ENCODE peak calls at places on chromosomes 1 and 21, in five cellular contexts. G is breast epithelium, D is stomach, B is sigmoid colon, M is spleen. V is an unnamed sample. For H3K4me1, the result is how much of the 10 kb centered on the place peaks cover.

GRCh38 chr1:192098001-192098400 is 60.3 kb upstream of the RGS18 start:
- DNase-seq in G (no peak), D (no peak), B (no peak), M (no peak), V (no peak)

GRCh38 chr1:12678350-12678749 is 34.5 kb downstream of the AADACL4 start:
- DNase-seq in G (no peak), D (no peak), B (no peak), M (no peak), V (no peak)

GRCh38 chr1:65762081-65762862 is 30.4 kb upstream of the PDE4B start:
- DNase-seq in G (no peak), D (no peak), B (no peak), M (no peak), V (no peak)

GRCh38 chr1:199174336-199174735 is 535.5 kb downstream of the PTPRC start:
- DNase-seq in G (no peak), D (no peak), B (no peak), M (no peak), V (no peak)

GRCh38 chr1:156508205-156508954 is 7.8 kb upstream of the MEF2D start:
- DNase-seq in G (no peak), D (peak), B (peak), M (no peak), V (no peak)

GRCh38 chr21:38315155-38315554 is 58.4 kb downstream of the KCNJ15 start:
- DNase-seq in G (no peak), D (no peak), B (no peak), M (no peak), V (no peak)

GRCh38 chr1:213572939-213573647 is 414.7 kb upstream of the PROX1 start:
- DNase-seq in G (no peak), D (no peak), B (no peak), M (no peak), V (no peak)

GRCh38 chr1:204065174-204065985 is 7.5 kb upstream of the SOX13 start:
- DNase-seq in G (no peak), D (peak), B (peak), M (no peak), V (no peak)

GRCh38 chr1:184260382-184260781 is 126.4 kb upstream of the C1orf21 start:
- DNase-seq in G (no peak), D (no peak), B (no peak), M (no peak), V (no peak)

GRCh38 chr1:91617242-91617837 is 116.7 kb downstream of the CDC7 start:
- DNase-seq in G (no peak), D (no peak), B (peak), M (no peak), V (no peak)

GRCh38 chr1:151563376-151563775 is 23.3 kb downstream of the TUFT1 start:
- DNase-seq in G (no peak), D (no peak), B (no peak), M (no peak), V (no peak)

GRCh38 chr1:27872059-27872801 is at the start of gene THEMIS2:
- DNase-seq in G (no peak), D (peak), B (peak), M (peak), V (no peak)

GRCh38 chr1:158998781-158999161 is 10.9 kb upstream of the IFI16 start:
- DNase-seq in G (no peak), D (no peak), B (peak), M (peak), V (peak)

GRCh38 chr1:245173446-245174178 is 18.8 kb downstream of the KIF26B start:
- DNase-seq in G (no peak), D (no peak), B (peak), M (no peak), V (no peak)

GRCh38 chr21:37561941-37562919 is 195.7 kb downstream of the DYRK1A start:
- DNase-seq in G (no peak), D (no peak), B (no peak), M (no peak), V (no peak)

GRCh38 chr1:6960291-6960758 is 175.1 kb downstream of the CAMTA1 start:
- DNase-seq in G (no peak), D (no peak), B (no peak), M (no peak), V (no peak)

GRCh38 chr21:46187814-46188213 is 3.6 kb upstream of the SPATC1L start:
- DNase-seq in G (no peak), D (no peak), B (no peak), M (no peak), V (no peak)

GRCh38 chr1:234781241-234782056 is 171.5 kb upstream of the IRF2BP2 start:
- DNase-seq in G (no peak), D (no peak), B (peak), M (no peak), V (no peak)

GRCh38 chr1:201637282-201638076 is 98.6 kb downstream of the NAV1 start:
- DNase-seq in G (no peak), D (no peak), B (no peak), M (no peak), V (no peak)

GRCh38 chr1:106957795-106958194 is 98.7 kb upstream of the PRMT6 start:
- DNase-seq in G (no peak), D (no peak), B (no peak), M (no peak), V (no peak)

GRCh38 chr1:67850151-67850551 is 16.9 kb upstream of the GNG12 start:
- DNase-seq in G (no peak), D (no peak), B (no peak), M (no peak), V (no peak)

GRCh38 chr1:179017383-179018326 is 8.0 kb upstream of the FAM20B start:
- DNase-seq in G (no peak), D (no peak), B (peak), M (no peak), V (no peak)

GRCh38 chr1:240878631-240879030 is 266.7 kb upstream of the GREM2 start:
- DNase-seq in G (no peak), D (no peak), B (no peak), M (no peak), V (no peak)

GRCh38 chr1:233904979-233905415 is 521 bp downstream of the SLC35F3 start:
- DNase-seq in G (no peak), D (no peak), B (no peak), M (no peak), V (no peak)

GRCh38 chr1:109730666-109731065 is 10.2 kb downstream of the GSTM3 start:
- DNase-seq in G (no peak), D (no peak), B (no peak), M (no peak), V (no peak)

GRCh38 chr1:219575563-219575962 is 37.3 kb downstream of the ZC3H11B start:
- DNase-seq in G (no peak), D (no peak), B (no peak), M (no peak), V (no peak)

GRCh38 chr21:35578350-35578782 is 482.0 kb downstream of the SETD4 start:
- DNase-seq in G (no peak), D (no peak), B (no peak), M (no peak), V (no peak)

GRCh38 chr1:37811027-37811655 is 3.1 kb upstream of the YRDC start:
- DNase-seq in G (peak), D (peak), B (peak), M (peak), V (peak)

GRCh38 chr1:150550222-150551048 is 1.2 kb downstream of the ADAMTSL4 start:
- DNase-seq in G (no peak), D (no peak), B (peak), M (no peak), V (no peak)

GRCh38 chr1:77627965-77628570 is 54.4 kb downstream of the ZZZ3 start:
- DNase-seq in G (no peak), D (no peak), B (no peak), M (no peak), V (no peak)

GRCh38 chr21:45170987-45171386 is 96.6 kb downstream of the ADARB1 start:
- DNase-seq in G (no peak), D (no peak), B (peak), M (no peak), V (no peak)

GRCh38 chr1:116329524-116330341 is 43.3 kb upstream of the ATP1A1 start:
- DNase-seq in G (peak), D (no peak), B (no peak), M (no peak), V (no peak)

GRCh38 chr1:101262601-101263348 is 26.0 kb downstream of the S1PR1 start:
- DNase-seq in G (no peak), D (no peak), B (no peak), M (no peak), V (no peak)

GRCh38 chr21:38813554-38813953 is 7.8 kb downstream of the ETS2 start:
- DNase-seq in G (no peak), D (no peak), B (no peak), M (no peak), V (no peak)

GRCh38 chr1:21607549-21608529 is 61.3 kb downstream of the RAP1GAP start:
- DNase-seq in G (no peak), D (peak), B (peak), M (peak), V (no peak)

GRCh38 chr1:159091547-159092397 is 15.2 kb upstream of the AIM2 start:
- DNase-seq in G (no peak), D (no peak), B (no peak), M (no peak), V (no peak)

GRCh38 chr1:106755682-106756406 is 300.6 kb upstream of the PRMT6 start:
- DNase-seq in G (no peak), D (no peak), B (no peak), M (no peak), V (no peak)

GRCh38 chr21:31665397-31665796 is 5.9 kb downstream of the SOD1 start:
- DNase-seq in G (no peak), D (no peak), B (no peak), M (no peak), V (no peak)
- TF ChIP-seq POLR2AphosphoS5 in G (no peak), D (no peak), B (no peak), M (peak), V (no peak)

GRCh38 chr1:230110971-230111370 is 43.9 kb downstream of the GALNT2 start:
- DNase-seq in G (no peak), D (no peak), B (no peak), M (no peak), V (no peak)
- H3K4me1 ChIP-seq in G (under half), D (under half), B (under half), M (half or more), V (under half)

DNA sequence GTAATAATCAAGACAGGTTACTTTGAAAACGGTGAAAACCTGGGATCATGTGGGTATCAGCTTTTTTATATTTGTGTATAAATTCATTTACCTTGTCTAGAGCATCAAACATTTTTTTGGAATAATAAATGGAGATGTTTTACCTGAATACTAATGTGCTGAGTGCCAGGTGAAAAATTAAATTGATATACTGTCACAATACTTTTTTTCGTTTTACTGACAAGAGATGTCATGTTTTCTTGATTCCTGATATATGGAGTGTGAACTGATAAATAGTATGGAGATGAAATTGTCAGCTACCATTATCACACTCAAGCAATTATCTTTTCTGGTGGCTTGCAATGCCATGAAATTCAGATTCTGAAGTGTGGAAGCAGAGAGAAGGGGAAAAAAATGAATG is 47.2 kb upstream of the ZRANB2 start:
- DNase-seq in G (no peak), D (no peak), B (no peak), M (no peak), V (no peak)
- TF ChIP-seq POLR2AphosphoS5 in G (no peak), D (no peak), B (no peak), M (no peak), V (no peak)

GRCh38 chr1:30719406-30720270 is 3.7 kb downstream of the MATN1 start:
- DNase-seq in G (no peak), D (no peak), B (no peak), M (no peak), V (peak)

GRCh38 chr1:30718636-30719405 is 4.6 kb downstream of the MATN1 start:
- DNase-seq in G (peak), D (peak), B (peak), M (peak), V (no peak)

GRCh38 chr1:30716646-30717045 is 6.7 kb downstream of the MATN1 start:
- DNase-seq in G (no peak), D (no peak), B (no peak), M (peak), V (no peak)

GRCh38 chr1:30715886-30716285 is 7.5 kb downstream of the MATN1 start:
- DNase-seq in G (no peak), D (no peak), B (no peak), M (no peak), V (no peak)

GRCh38 chr1:30718091-30718635 is 5.2 kb downstream of the MATN1 start:
- DNase-seq in G (peak), D (peak), B (peak), M (peak), V (peak)
- H3K4me1 ChIP-seq in G (under half), D (under half), B (under half), M (half or more), V (under half)

GRCh38 chr1:212161231-212161781 is 123.9 kb upstream of the PPP2R5A start:
- DNase-seq in G (no peak), D (no peak), B (no peak), M (no peak), V (no peak)

GRCh38 chr1:212158912-212159796 is 123.6 kb downstream of the DTL start:
- DNase-seq in G (no peak), D (peak), B (no peak), M (no peak), V (no peak)

GRCh38 chr1:212166296-212167039 is 118.7 kb upstream of the PPP2R5A start:
- DNase-seq in G (no peak), D (no peak), B (no peak), M (no peak), V (no peak)

GRCh38 chr1:212164095-212164872 is 120.9 kb upstream of the PPP2R5A start:
- DNase-seq in G (no peak), D (no peak), B (no peak), M (no peak), V (no peak)

GRCh38 chr1:212162635-212163034 is 122.6 kb upstream of the PPP2R5A start:
- DNase-seq in G (peak), D (peak), B (peak), M (no peak), V (no peak)
- TF ChIP-seq POLR2AphosphoS5 in G (no peak), D (no peak), B (peak), M (no peak), V (no peak)

GRCh38 chr1:29651684-29652665 is 415.7 kb downstream of the PTPRU start:
- DNase-seq in G (no peak), D (peak), B (no peak), M (no peak), V (no peak)

GRCh38 chr1:29655945-29656866 is 419.9 kb downstream of the PTPRU start:
- DNase-seq in G (no peak), D (no peak), B (no peak), M (no peak), V (no peak)

GRCh38 chr1:29653034-29653810 is 416.9 kb downstream of the PTPRU start:
- DNase-seq in G (no peak), D (peak), B (no peak), M (no peak), V (no peak)

GRCh38 chr1:29655145-29655544 is 418.8 kb downstream of the PTPRU start:
- DNase-seq in G (no peak), D (peak), B (no peak), M (no peak), V (no peak)

DNA sequence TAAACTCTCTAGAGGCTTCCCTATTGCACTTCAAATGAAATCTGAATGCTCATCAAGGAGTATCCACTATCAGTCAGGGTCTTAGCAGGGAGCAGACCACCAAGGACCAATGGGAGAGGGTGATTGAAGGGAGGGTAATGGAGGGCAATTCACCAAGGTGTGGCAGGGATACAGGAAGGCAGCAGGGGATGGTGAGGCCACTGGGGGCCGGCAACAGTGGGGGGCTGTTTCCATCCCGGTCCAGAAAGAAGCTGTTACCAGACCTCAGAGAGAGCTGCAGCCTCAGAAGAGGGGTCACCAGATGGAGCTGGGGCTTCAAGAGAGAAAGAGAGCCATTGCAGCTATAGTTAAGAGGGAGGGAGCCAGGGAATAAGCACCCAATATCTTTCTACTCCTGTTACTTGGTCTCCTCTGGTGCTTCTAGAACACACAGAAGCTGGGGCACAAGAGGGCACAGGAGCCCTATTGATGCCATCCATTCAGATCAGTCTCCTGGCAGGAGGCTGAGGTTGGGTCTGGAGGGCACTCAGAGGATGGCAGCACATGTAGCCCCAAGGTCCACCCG is 417.6 kb downstream of the PTPRU start:
- DNase-seq in G (no peak), D (no peak), B (no peak), M (no peak), V (no peak)
- H3K4me1 ChIP-seq in G (under half), D (under half), B (under half), M (under half), V (under half)

GRCh38 chr1:42686418-42686817 is 4.2 kb downstream of the YBX1 start:
- DNase-seq in G (no peak), D (no peak), B (no peak), M (no peak), V (no peak)
- TF ChIP-seq POLR2AphosphoS5 in G (no peak), D (no peak), B (no peak), M (no peak), V (no peak)

GRCh38 chr1:174967845-174968705 is 31.7 kb upstream of the CACYBP start:
- DNase-seq in G (no peak), D (no peak), B (no peak), M (no peak), V (no peak)

GRCh38 chr1:174966000-174966572 is 33.7 kb upstream of the CACYBP start:
- DNase-seq in G (no peak), D (no peak), B (no peak), M (no peak), V (no peak)

GRCh38 chr1:174964261-174964984 is 35.3 kb upstream of the CACYBP start:
- DNase-seq in G (no peak), D (no peak), B (no peak), M (no peak), V (no peak)

GRCh38 chr1:174963547-174964125 is 36.1 kb upstream of the CACYBP start:
- DNase-seq in G (no peak), D (no peak), B (no peak), M (no peak), V (no peak)

GRCh38 chr1:174965006-174965971 is 34.5 kb upstream of the CACYBP start:
- DNase-seq in G (no peak), D (peak), B (no peak), M (no peak), V (no peak)
- H3K4me1 ChIP-seq in G (under half), D (under half), B (under half), M (half or more), V (under half)

GRCh38 chr1:228267962-228268890 is 60.4 kb downstream of the OBSCN start:
- DNase-seq in G (no peak), D (no peak), B (no peak), M (no peak), V (no peak)
- TF ChIP-seq POLR2AphosphoS5 in G (no peak), D (no peak), B (no peak), M (no peak), V (no peak)

V was measured in Panc1.